ENCODE peak calls at places on chromosomes 3 and 15, in eight cellular contexts. U, O, N, D, K, X, H and V are unnamed samples.

GRCh38 chr3:14303336-14304100 is 98.9 kb upstream of the SLC6A6 start:
- DNase-seq in U (no peak), O (no peak), N (no peak), D (no peak), K (no peak), X (no peak), H (no peak), V (no peak)

GRCh38 chr15:56732135-56732880 is 1.0 kb downstream of the ZNF280D start:
- DNase-seq in U (no peak), O (no peak), N (peak), D (no peak), K (peak), X (no peak), H (peak), V (no peak)

GRCh38 chr3:177424541-177424940 is 227.3 kb upstream of the TBL1XR1 start:
- DNase-seq in U (no peak), O (no peak), N (no peak), D (no peak), K (no peak), X (no peak), H (no peak), V (no peak)

GRCh38 chr3:189108032-189108431 is 63.7 kb upstream of the TPRG1 start:
- DNase-seq in U (no peak), O (no peak), N (no peak), D (no peak), K (no peak), X (no peak), H (no peak), V (no peak)

GRCh38 chr3:72830452-72831217 is 17.6 kb downstream of the SHQ1 start:
- DNase-seq in U (no peak), O (no peak), N (no peak), D (no peak), K (no peak), X (no peak), H (no peak), V (no peak)

GRCh38 chr3:63972196-63972595 is 51.1 kb downstream of the PSMD6 start:
- DNase-seq in U (no peak), O (no peak), N (no peak), D (no peak), K (no peak), X (no peak), H (no peak), V (no peak)

GRCh38 chr15:78368671-78369070 is 28.5 kb downstream of the CRABP1 start:
- DNase-seq in U (no peak), O (no peak), N (no peak), D (no peak), K (no peak), X (no peak), H (no peak), V (no peak)

GRCh38 chr3:101827211-101828174 is 21.8 kb upstream of the NFKBIZ start:
- DNase-seq in U (peak), O (no peak), N (peak), D (peak), K (peak), X (peak), H (peak), V (peak)

GRCh38 chr3:154794383-154794782 is 285.7 kb upstream of the MME start:
- DNase-seq in U (no peak), O (no peak), N (no peak), D (no peak), K (no peak), X (no peak), H (no peak), V (no peak)

GRCh38 chr15:101206173-101206572 is 45.7 kb downstream of the CHSY1 start:
- DNase-seq in U (no peak), O (no peak), N (no peak), D (no peak), K (peak), X (no peak), H (no peak), V (no peak)

GRCh38 chr15:45630958-45631691 is 3.7 kb upstream of the SQOR start:
- DNase-seq in U (no peak), O (peak), N (no peak), D (no peak), K (no peak), X (no peak), H (peak), V (no peak)

GRCh38 chr15:85151861-85152260 is 170.2 kb downstream of the PDE8A start:
- DNase-seq in U (no peak), O (no peak), N (no peak), D (no peak), K (no peak), X (no peak), H (no peak), V (no peak)

GRCh38 chr3:142977399-142977728 is 13.9 kb upstream of the PAQR9 start:
- DNase-seq in U (no peak), O (no peak), N (no peak), D (no peak), K (peak), X (no peak), H (peak), V (no peak)

GRCh38 chr3:55180936-55181535 is 253.2 kb upstream of the LRTM1 start:
- DNase-seq in U (no peak), O (no peak), N (peak), D (no peak), K (peak), X (no peak), H (peak), V (no peak)

GRCh38 chr3:48528754-48529153 is 24.8 kb upstream of the SHISA5 start:
- DNase-seq in U (no peak), O (no peak), N (no peak), D (no peak), K (no peak), X (no peak), H (no peak), V (no peak)

GRCh38 chr15:101207867-101208288 is 44.0 kb downstream of the CHSY1 start:
- DNase-seq in U (no peak), O (no peak), N (no peak), D (no peak), K (no peak), X (no peak), H (no peak), V (no peak)

GRCh38 chr3:127003175-127003555 is 20.2 kb downstream of the PLXNA1 start:
- DNase-seq in U (no peak), O (no peak), N (no peak), D (no peak), K (no peak), X (no peak), H (no peak), V (no peak)

GRCh38 chr15:64105113-64105704 is 9.4 kb downstream of the SNX1 start:
- DNase-seq in U (no peak), O (no peak), N (peak), D (no peak), K (no peak), X (no peak), H (no peak), V (no peak)

GRCh38 chr15:60720493-60721231 is 241.7 kb upstream of the ICE2 start:
- DNase-seq in U (no peak), O (no peak), N (no peak), D (no peak), K (peak), X (no peak), H (no peak), V (no peak)

GRCh38 chr3:117700573-117701360 is 991.2 kb downstream of the TUSC7 start:
- DNase-seq in U (no peak), O (no peak), N (no peak), D (no peak), K (no peak), X (no peak), H (no peak), V (no peak)

GRCh38 chr3:55061619-55062018 is 133.8 kb upstream of the LRTM1 start:
- DNase-seq in U (no peak), O (no peak), N (no peak), D (no peak), K (no peak), X (no peak), H (no peak), V (no peak)

GRCh38 chr3:128357538-128357937 is 109.2 kb downstream of the DNAJB8 start:
- DNase-seq in U (no peak), O (no peak), N (no peak), D (no peak), K (no peak), X (no peak), H (no peak), V (no peak)

GRCh38 chr15:91878319-91878718 is 24.8 kb downstream of the SLCO3A1 start:
- DNase-seq in U (no peak), O (no peak), N (no peak), D (no peak), K (no peak), X (no peak), H (no peak), V (no peak)

GRCh38 chr3:33277193-33277882 is at the start of gene FBXL2:
- DNase-seq in U (no peak), O (peak), N (peak), D (peak), K (peak), X (peak), H (peak), V (peak)

GRCh38 chr15:94348084-94348483 is 116.7 kb downstream of the MCTP2 start:
- DNase-seq in U (no peak), O (no peak), N (no peak), D (no peak), K (no peak), X (no peak), H (no peak), V (no peak)

GRCh38 chr3:112623213-112623612 is 17.7 kb downstream of the CCDC80 start:
- DNase-seq in U (no peak), O (no peak), N (no peak), D (no peak), K (no peak), X (no peak), H (no peak), V (no peak)

GRCh38 chr3:194632983-194633348 is 253 bp downstream of the TMEM44 start:
- DNase-seq in U (no peak), O (peak), N (no peak), D (no peak), K (no peak), X (no peak), H (no peak), V (no peak)

GRCh38 chr3:194637066-194637465 is 3.8 kb upstream of the TMEM44 start:
- DNase-seq in U (no peak), O (no peak), N (no peak), D (no peak), K (no peak), X (no peak), H (no peak), V (no peak)

GRCh38 chr3:194632211-194632982 is 822 bp downstream of the TMEM44 start:
- DNase-seq in U (no peak), O (peak), N (peak), D (no peak), K (peak), X (no peak), H (no peak), V (peak)

GRCh38 chr3:194631696-194632095 is 1.5 kb downstream of the TMEM44 start:
- DNase-seq in U (no peak), O (no peak), N (no peak), D (no peak), K (no peak), X (no peak), H (no peak), V (no peak)

GRCh38 chr3:194633349-194634004 is at the start of gene TMEM44:
- DNase-seq in U (no peak), O (peak), N (peak), D (no peak), K (peak), X (no peak), H (peak), V (peak)
- TF ChIP-seq POLR2A in U (no peak), O (peak), N (no peak), D (no peak), K (peak), X (no peak), H (peak), V (no peak)

DNA sequence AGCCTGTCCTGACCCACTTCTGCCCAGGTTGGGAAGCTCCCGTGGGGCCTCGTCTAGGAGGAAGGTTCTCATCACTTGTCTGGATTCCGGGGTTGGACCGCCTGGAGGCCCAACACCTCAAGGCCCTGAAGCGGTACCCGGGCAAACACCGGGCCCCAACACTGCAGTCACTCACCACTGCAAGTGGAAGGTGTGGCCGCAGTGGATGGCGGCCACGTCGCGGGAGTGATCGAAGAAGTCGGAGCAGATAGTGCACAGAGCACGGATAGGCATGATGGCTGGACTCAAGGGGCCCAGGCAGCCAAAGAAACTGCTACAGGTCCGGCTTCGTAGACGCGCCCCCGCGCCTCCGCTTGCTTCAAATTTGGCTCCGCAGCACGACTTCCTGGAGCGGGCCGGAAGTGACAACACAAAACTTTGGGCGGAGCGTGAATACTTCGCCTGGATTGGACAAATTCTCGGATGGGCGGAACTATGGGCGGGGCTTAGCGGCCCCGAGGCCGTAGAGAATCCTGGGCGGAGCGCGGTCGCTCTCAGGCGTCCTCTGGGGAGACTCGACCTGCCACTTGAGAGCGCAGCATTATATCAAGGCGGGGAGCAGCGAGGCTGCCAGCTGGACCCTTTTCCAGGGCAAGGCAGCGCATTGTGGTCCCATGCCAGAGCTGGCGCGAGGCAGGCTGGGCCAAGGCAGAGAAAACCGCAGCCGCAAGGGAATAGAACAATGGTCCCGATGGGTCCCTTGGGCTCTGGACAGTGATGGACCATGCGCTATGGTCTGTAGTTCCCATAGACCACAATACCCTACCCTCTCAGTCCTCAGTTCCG is at the start of gene TRAIP:
- DNase-seq in U (peak), O (peak), N (peak), D (peak), K (peak), X (peak), H (peak), V (peak)
- TF ChIP-seq POLR2A in U (no peak), O (peak), N (no peak), D (no peak), K (peak), X (peak), H (peak), V (peak)

GRCh38 chr15:50908209-50909043 is at the start of gene AP4E1:
- DNase-seq in U (peak), O (peak), N (peak), D (peak), K (peak), X (peak), H (peak), V (peak)
- TF ChIP-seq POLR2A in U (peak), O (peak), N (no peak), D (no peak), K (peak), X (peak), H (peak), V (peak)

GRCh38 chr15:66704783-66705113 is 2.7 kb downstream of the SMAD6 start:
- DNase-seq in U (no peak), O (no peak), N (peak), D (no peak), K (no peak), X (no peak), H (no peak), V (no peak)
- TF ChIP-seq POLR2A in U (no peak), O (no peak), N (no peak), D (no peak), K (no peak), X (no peak), H (no peak), V (no peak)

GRCh38 chr3:46825450-46825849 is 37.8 kb downstream of the MYL3 start:
- DNase-seq in U (no peak), O (no peak), N (no peak), D (no peak), K (no peak), X (no peak), H (no peak), V (no peak)
- TF ChIP-seq POLR2A in U (no peak), O (no peak), N (no peak), D (no peak), K (no peak), X (no peak), H (no peak), V (no peak)

DNA sequence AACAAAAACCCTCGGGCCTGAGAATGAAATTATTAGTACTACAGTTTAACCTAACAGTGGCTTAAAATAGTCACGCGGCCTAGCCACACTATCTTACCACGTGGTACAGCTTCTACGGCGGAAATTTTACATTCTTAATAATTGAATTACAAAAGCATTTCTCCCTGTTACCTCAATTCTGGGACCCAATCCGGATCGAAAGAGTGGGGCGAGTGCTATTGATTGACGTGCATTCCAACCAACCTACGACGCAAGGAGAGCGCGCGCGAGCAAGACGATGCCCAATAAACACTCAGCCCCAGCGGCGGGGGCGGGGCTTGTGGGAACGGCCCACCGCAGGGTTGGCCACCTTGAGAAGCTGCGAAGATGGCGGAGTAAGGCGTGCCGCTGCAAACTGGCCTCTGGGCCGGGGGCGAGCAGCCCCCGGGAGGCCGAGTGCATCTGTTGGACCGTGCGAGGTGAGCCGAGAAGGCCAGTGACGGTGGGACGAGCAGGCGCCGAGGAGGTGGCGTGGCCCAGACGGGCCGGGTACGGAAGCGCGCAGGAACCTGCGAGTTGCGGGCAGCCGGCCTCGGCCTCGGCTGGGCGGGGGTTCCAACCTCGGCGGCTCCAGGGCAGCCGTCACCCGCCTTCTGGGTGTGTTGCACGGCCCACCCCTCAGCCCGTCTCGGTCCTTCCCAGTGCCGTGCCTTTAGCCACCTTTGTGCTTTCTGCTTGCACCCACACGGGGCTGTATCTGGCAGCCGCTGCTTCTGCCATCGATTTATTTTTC is 48.6 kb downstream of the OIP5 start:
- DNase-seq in U (peak), O (peak), N (peak), D (peak), K (peak), X (peak), H (peak), V (peak)
- TF ChIP-seq POLR2A in U (peak), O (peak), N (peak), D (peak), K (peak), X (peak), H (peak), V (peak)

GRCh38 chr3:23864954-23865353 is 51.8 kb downstream of the NKIRAS1 start:
- DNase-seq in U (no peak), O (no peak), N (peak), D (no peak), K (no peak), X (no peak), H (no peak), V (peak)

GRCh38 chr3:23861689-23862088 is 55.1 kb downstream of the NKIRAS1 start:
- DNase-seq in U (no peak), O (no peak), N (no peak), D (no peak), K (no peak), X (no peak), H (no peak), V (no peak)

GRCh38 chr3:23859839-23860382 is 54.2 kb downstream of the UBE2E1 start:
- DNase-seq in U (no peak), O (no peak), N (no peak), D (no peak), K (no peak), X (no peak), H (no peak), V (no peak)

GRCh38 chr3:23865595-23866396 is 51.0 kb downstream of the NKIRAS1 start:
- DNase-seq in U (no peak), O (peak), N (no peak), D (no peak), K (no peak), X (no peak), H (peak), V (no peak)

GRCh38 chr3:23863060-23863459 is 53.7 kb downstream of the NKIRAS1 start:
- DNase-seq in U (no peak), O (no peak), N (no peak), D (no peak), K (no peak), X (no peak), H (no peak), V (no peak)
- TF ChIP-seq POLR2A in U (no peak), O (no peak), N (no peak), D (no peak), K (no peak), X (no peak), H (no peak), V (no peak)

DNA sequence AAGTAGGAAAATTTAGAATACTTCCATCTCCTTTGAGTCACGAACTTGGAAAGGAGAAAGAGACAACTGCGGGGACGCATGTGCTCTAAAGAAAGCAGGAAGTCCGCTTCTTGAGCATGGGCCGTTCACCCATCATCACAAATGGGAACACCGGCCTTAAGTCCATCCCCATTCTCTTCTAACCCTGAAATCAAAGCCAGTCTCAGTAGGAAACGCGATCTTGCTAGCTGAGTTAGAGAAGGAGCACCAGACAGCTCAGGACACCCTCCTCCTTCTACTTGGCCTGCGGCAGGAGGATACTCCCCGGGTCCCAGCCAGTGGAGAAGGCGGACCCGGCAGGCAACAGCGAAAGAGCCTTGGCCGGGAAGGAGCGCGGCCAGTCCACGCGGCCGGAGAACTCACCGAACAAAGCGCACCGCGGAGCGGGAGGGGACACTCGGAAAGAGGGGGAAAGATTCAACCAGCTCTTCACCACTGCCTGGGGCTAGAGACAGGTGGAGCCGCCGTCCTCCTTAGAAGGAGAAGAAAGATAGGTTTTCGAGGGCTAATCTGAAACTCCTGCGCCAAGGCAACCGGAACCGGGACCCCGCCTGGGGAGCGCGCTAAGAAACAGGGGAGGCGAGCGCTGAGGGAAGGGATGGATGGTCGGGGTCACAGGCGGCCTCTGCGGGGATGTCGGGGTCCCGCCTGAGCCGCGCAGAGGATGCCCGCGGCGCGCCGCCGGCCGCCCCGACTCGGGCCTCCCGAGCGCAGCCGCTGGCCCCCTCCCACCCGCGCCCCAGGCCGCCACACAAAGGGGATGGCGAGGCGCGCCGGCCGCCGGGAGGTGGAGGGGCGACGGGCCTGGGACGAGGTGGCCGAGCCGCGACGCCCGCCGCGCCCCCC is 825 bp downstream of the SLC4A7 start:
- DNase-seq in U (no peak), O (no peak), N (peak), D (peak), K (peak), X (no peak), H (peak), V (peak)
- TF ChIP-seq POLR2A in U (no peak), O (peak), N (no peak), D (no peak), K (no peak), X (no peak), H (no peak), V (no peak)

GRCh38 chr15:68818088-68818670 is 2.5 kb downstream of the ANP32A start:
- DNase-seq in U (no peak), O (peak), N (peak), D (no peak), K (peak), X (peak), H (peak), V (peak)
- TF ChIP-seq POLR2A in U (no peak), O (peak), N (peak), D (no peak), K (no peak), X (no peak), H (peak), V (peak)